ENCODE peak calls at places on chromosome 11, in nine cellular contexts. X is A549, R is cardiac fibroblast, J is heart right ventricle, G is H1, E is psoas muscle, V is CD14-positive monocyte, L is gastrocnemius medialis, Q is progenitor cell of endocrine pancreas. S is an unnamed sample.
A peak's percentile ranks its signal among the peaks of the same experiment; 100 is the strongest.

GRCh38 chr11:18383388-18384156 is 10.8 kb upstream of the LDHA start:
- DNase-seq in X (peak; percentile 96), R (peak; percentile 99), J (peak; percentile 74), G (no peak), E (peak; percentile 82), V (peak; percentile 92), L (peak; percentile 96), Q (no peak), S (peak; percentile 89)

GRCh38 chr11:75873417-75874148 is 58.6 kb downstream of the UVRAG start:
- DNase-seq in X (no peak), R (no peak), J (no peak), G (no peak), E (no peak), V (no peak), L (no peak), Q (no peak), S (no peak)

GRCh38 chr11:112523477-112523876 is 262.8 kb upstream of the PLET1 start:
- DNase-seq in X (no peak), R (no peak), J (peak; percentile 31), G (no peak), E (no peak), V (no peak), L (no peak), Q (no peak), S (peak; percentile 47)

GRCh38 chr11:34192481-34193401 is 87.3 kb downstream of the NAT10 start:
- DNase-seq in X (peak; percentile 78), R (peak; percentile 90), J (peak; percentile 51), G (no peak), E (peak; percentile 69), V (no peak), L (peak; percentile 72), Q (no peak), S (no peak)

GRCh38 chr11:76935030-76935429 is 74.3 kb downstream of the ACER3 start:
- DNase-seq in X (no peak), R (peak; percentile 12), J (no peak), G (no peak), E (no peak), V (no peak), L (no peak), Q (no peak), S (no peak)

GRCh38 chr11:118913411-118914125 is 12.2 kb downstream of the BCL9L start:
- DNase-seq in X (no peak), R (no peak), J (no peak), G (no peak), E (no peak), V (no peak), L (peak; percentile 67), Q (no peak), S (no peak)

GRCh38 chr11:78354741-78355705 is 62.6 kb downstream of the GAB2 start:
- DNase-seq in X (no peak), R (no peak), J (no peak), G (no peak), E (no peak), V (no peak), L (no peak), Q (no peak), S (no peak)

GRCh38 chr11:16739326-16739875 is 954 bp downstream of the C11orf58 start:
- DNase-seq in X (peak; percentile 25), R (peak; percentile 38), J (no peak), G (no peak), E (no peak), V (no peak), L (no peak), Q (no peak), S (peak; percentile 46)

DNA sequence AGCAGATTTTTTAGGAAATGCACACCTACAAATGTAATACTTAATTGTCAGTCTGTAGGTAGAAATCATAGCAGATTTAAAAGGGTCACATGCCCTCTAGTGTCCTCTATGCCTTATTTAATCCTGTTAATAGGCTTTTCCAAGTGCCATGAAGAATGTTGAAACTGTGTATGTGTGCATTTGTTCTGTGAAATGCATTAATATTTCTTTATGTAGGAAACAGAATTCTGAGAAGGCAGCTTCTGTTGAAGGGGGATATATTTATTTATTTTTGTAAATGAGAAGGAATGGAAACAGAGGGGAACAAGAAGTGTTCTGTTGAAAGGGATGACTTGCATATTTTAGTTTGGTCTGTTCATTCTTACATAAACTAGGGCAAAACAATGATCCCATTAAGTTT is 51.0 kb downstream of the SVIP start:
- DNase-seq in X (no peak), R (no peak), J (no peak), G (no peak), E (no peak), V (no peak), L (no peak), Q (no peak), S (no peak)
- TF ChIP-seq CTCF in X (peak; percentile 14), R (no peak), J (no peak), G (peak; percentile 19), E (no peak), V (no peak), L (no peak), Q (peak; percentile 11), S (no peak)

GRCh38 chr11:121538054-121538453 is 85.3 kb upstream of the SORL1-AS1 start:
- DNase-seq in X (no peak), R (no peak), J (no peak), G (no peak), E (no peak), V (no peak), L (no peak), Q (no peak), S (no peak)
- TF ChIP-seq CTCF in X (no peak), R (no peak), J (no peak), G (no peak), E (no peak), V (no peak), L (no peak), Q (no peak), S (no peak)

DNA sequence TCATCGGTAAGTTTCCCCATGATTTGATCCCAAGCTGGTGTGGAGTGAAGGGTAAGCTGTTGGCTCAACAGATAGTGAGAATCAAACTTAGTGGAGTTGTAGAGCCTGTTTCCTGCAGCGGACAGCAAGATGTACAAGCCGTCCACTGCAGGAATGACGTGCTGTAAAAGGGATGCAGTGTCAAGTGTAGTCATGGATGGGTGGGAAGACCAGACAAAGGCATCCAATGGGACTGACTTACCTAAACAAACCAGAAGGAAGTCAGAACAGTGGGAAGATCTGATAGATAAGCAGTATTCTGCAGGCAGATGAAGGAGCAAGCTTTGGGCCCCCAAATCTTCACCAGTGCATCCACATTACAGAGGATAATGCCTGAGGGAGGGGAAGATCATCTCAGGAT is 8.8 kb downstream of the ZBTB16 start:
- DNase-seq in X (no peak), R (no peak), J (no peak), G (no peak), E (no peak), V (no peak), L (peak; percentile 41), Q (no peak), S (no peak)
- TF ChIP-seq CTCF in X (no peak), R (no peak), J (no peak), G (no peak), E (no peak), V (no peak), L (no peak), Q (no peak), S (no peak)

GRCh38 chr11:57001674-57002401 is 13.1 kb downstream of the OR5AK2 start:
- DNase-seq in X (no peak), R (peak; percentile 58), J (no peak), G (no peak), E (no peak), V (no peak), L (no peak), Q (no peak), S (no peak)
- TF ChIP-seq CTCF in X (peak; percentile 20), R (peak; percentile 60), J (no peak), G (no peak), E (no peak), V (peak; percentile 19), L (no peak), Q (peak; percentile 28), S (peak; percentile 41)

GRCh38 chr11:102613455-102613854 is 11.7 kb downstream of the MMP20 start:
- DNase-seq in X (no peak), R (no peak), J (no peak), G (no peak), E (no peak), V (no peak), L (no peak), Q (no peak), S (no peak)
- TF ChIP-seq CTCF in X (no peak), R (no peak), J (no peak), G (no peak), E (no peak), V (no peak), L (no peak), Q (no peak), S (no peak)

DNA sequence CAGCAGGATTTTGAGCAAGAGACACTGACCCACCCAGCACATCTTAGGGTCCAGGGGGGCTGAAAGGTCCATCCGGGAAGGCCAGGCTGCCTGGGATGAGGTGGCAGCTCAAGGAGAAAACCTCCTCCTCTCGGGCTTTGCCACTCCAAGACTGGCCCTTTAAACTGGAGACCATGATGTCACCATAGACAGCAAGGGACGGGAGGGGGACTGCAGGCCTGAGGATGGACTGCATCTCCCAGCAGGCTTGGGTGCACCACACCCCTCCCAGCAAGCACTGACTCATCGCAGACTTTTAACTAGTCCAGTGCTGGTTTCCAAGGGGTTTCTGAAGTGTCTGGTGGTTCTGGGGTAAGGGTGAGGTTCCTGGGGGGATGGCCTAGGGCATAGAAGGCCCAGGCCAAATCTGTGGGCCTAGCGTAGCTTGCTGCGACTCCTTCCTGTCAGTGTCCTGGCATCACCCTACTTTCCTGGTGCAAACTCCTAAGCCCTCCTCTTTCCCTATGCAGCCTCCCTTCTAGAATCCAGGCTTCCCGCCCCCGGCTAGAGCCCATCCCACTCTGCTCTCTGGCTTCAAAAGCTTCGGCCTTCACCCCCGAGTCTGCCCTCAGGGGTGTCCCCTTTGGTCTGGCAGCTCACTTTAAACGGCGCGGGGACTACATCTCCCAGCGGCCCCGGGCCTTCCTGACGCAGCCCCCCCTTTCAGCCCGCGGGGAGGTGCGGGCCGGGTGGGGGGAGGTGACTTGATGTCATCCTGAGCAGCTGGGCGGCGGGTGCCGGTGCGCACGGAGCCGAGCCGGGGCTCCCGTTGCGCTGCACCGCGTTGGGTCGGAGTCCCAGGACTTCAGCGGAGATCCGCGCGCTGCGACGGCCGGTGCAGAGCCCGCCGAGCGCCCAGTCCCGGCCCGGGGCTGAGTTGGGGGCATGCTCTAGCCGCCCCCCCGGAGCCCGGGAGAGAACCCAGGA is at the start of gene PPP2R5B:
- DNase-seq in X (peak; percentile 99), R (peak; percentile 96), J (peak; percentile 94), G (peak; percentile 69), E (peak; percentile 95), V (peak; percentile 94), L (peak; percentile 95), Q (peak; percentile 68), S (peak; percentile 92)
- TF ChIP-seq CTCF in X (no peak), R (no peak), J (no peak), G (no peak), E (no peak), V (no peak), L (no peak), Q (no peak), S (no peak)

DNA sequence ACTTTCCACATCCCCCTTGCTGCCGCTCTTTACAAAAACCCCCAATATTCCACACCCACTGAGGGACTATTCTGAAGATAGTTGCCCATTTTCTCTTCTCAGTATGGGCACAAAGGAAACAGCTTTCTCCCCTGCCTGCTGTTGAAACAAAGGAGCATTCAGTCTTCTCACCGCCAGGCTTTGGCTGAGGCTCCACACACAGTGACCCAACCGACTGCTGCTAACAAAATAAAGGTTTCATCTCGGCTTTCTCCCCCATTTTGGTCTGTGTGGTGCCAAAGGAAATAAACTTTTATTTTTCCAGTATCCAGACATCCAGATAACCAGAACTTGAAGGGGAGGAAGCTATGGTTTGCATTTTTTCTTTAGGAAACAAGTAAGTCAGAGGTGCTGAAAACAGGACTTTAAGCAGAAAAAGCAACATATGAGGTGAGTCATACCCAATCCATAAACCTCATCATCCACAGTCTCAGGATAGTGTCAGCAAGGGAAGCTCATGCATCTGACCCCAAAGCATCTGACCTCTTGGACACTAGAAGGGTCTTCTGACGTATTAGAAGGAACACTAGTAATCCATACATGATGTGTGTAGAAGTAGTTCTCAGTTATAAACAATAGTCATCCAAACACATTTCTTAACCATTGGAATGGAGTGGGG is 6.4 kb downstream of the CLMP start:
- DNase-seq in X (no peak), R (peak; percentile 86), J (no peak), G (no peak), E (no peak), V (no peak), L (no peak), Q (no peak), S (no peak)
- TF ChIP-seq CTCF in X (no peak), R (peak; percentile 37), J (no peak), G (peak; percentile 23), E (no peak), V (no peak), L (no peak), Q (no peak), S (peak; percentile 30)